ENCODE peak calls at places on chromosome 3, in eight cellular contexts. N is endothelial cell; F is stimulated activated CD4-positive, alpha-beta T cell treated with anti-CD3 and anti-CD28 coated beads, Interleukin-12 subunit alpha, Interleukin-12 subunit beta, amount 100 ng/mL, for 4 hours; K is activated CD4-positive, alpha-beta T cell treated with anti-CD3 and anti-CD28 coated beads, Interleukin-2, amount 10 ng/mL, durations not matched to agents 7 days and 5 days; W is head of caudate nucleus; C is T-helper 9 cell; S is CD8-positive, alpha-beta T cell; G is NCI-H1105 treated with DMSO at 0.1 percent for 48 hours. R is an unnamed sample.

GRCh38 chr3:136751259-136752045 is 726 bp downstream of the STAG1 start:
- DNase-seq in F (peak; percentile 60), K (peak; percentile 68), G (peak; percentile 92), C (peak; percentile 62), W (peak; percentile 74), N (peak; percentile 69), S (peak; percentile 38), R (no peak)

GRCh38 chr3:195160908-195161434 is 110.0 kb downstream of the XXYLT1 start:
- DNase-seq in G (no peak), C (no peak), N (no peak), F (no peak), S (no peak), K (no peak), W (no peak), R (no peak)

GRCh38 chr3:53230789-53231188 is 25.0 kb downstream of the TKT start:
- DNase-seq in S (no peak), G (no peak), F (no peak), N (no peak), K (no peak), W (no peak), C (no peak), R (no peak)

GRCh38 chr3:119643528-119643927 is 16.9 kb downstream of the POPDC2 start:
- DNase-seq in C (no peak), S (no peak), F (no peak), W (no peak), K (no peak), N (no peak), G (no peak), R (no peak)

GRCh38 chr3:115975353-115975752 is 352.0 kb downstream of the GAP43 start:
- DNase-seq in W (no peak), F (no peak), S (no peak), K (no peak), C (no peak), G (peak; percentile 52), N (no peak), R (no peak)

GRCh38 chr3:42224658-42225421 is 41.1 kb downstream of the CCK start:
- DNase-seq in C (no peak), G (no peak), S (no peak), K (no peak), F (no peak), N (no peak), W (no peak), R (no peak)

GRCh38 chr3:127711021-127711420 is 38.3 kb downstream of the ABTB1 start:
- DNase-seq in F (no peak), C (no peak), S (no peak), N (no peak), W (no peak), G (no peak), K (no peak), R (no peak)

GRCh38 chr3:4834403-4834866 is 144.8 kb upstream of the BHLHE40 start:
- DNase-seq in N (no peak), S (peak; percentile 47), F (peak; percentile 46), G (no peak), W (no peak), K (peak; percentile 78), C (peak; percentile 56), R (peak; percentile 32)

GRCh38 chr3:116253511-116253910 is 191.8 kb downstream of the LSAMP start:
- DNase-seq in G (no peak), C (no peak), F (no peak), W (no peak), S (no peak), N (no peak), K (no peak), R (no peak)

GRCh38 chr3:100113728-100114412 is 431 bp downstream of the FILIP1L start:
- DNase-seq in W (no peak), N (no peak), G (no peak), S (no peak), F (no peak), K (no peak), C (no peak), R (no peak)

GRCh38 chr3:185770071-185770470 is 54.8 kb downstream of the IGF2BP2 start:
- DNase-seq in W (no peak), S (no peak), N (no peak), C (no peak), F (no peak), G (no peak), K (no peak), R (no peak)

GRCh38 chr3:8888296-8888915 is 74.9 kb downstream of the RAD18 start:
- DNase-seq in W (no peak), F (no peak), N (no peak), C (no peak), K (no peak), G (no peak), S (no peak), R (no peak)

GRCh38 chr3:112097378-112097777 is 11.2 kb downstream of the C3orf52 start:
- DNase-seq in C (no peak), N (no peak), W (no peak), F (no peak), S (no peak), G (peak; percentile 64), K (no peak), R (no peak)

GRCh38 chr3:184560992-184561328 is 625 bp upstream of the EPHB3 start:
- DNase-seq in K (no peak), C (no peak), N (no peak), W (no peak), G (no peak), F (no peak), S (no peak), R (no peak)

GRCh38 chr3:11001020-11001657 is 8.6 kb downstream of the SLC6A1 start:
- DNase-seq in F (no peak), S (no peak), W (peak; percentile 60), G (no peak), K (no peak), C (no peak), N (no peak), R (no peak)

GRCh38 chr3:127113571-127113891 is 79.4 kb upstream of the PRR23E start:
- DNase-seq in W (no peak), N (no peak), G (no peak), K (no peak), F (no peak), S (no peak), C (no peak), R (no peak)

GRCh38 chr3:9420850-9421549 is 23.6 kb downstream of the SETD5 start:
- DNase-seq in S (no peak), G (no peak), N (no peak), W (no peak), K (no peak), F (no peak), C (no peak), R (no peak)

GRCh38 chr3:110094002-110094401 is 756.7 kb upstream of the DPPA4 start:
- DNase-seq in K (no peak), S (no peak), G (no peak), C (no peak), F (no peak), N (no peak), W (no peak), R (no peak)

GRCh38 chr3:99875925-99876781 is 58.5 kb downstream of the CMSS1 start:
- DNase-seq in N (peak; percentile 84), F (peak; percentile 54), W (peak; percentile 56), C (peak; percentile 54), K (peak; percentile 64), S (peak; percentile 40), G (peak; percentile 79), R (peak; percentile 63)

GRCh38 chr3:104040896-104041295 is 1325.8 kb upstream of the ALCAM start:
- DNase-seq in W (no peak), N (no peak), S (no peak), F (no peak), G (no peak), K (no peak), C (no peak), R (no peak)

GRCh38 chr3:15638193-15638890 is 36.8 kb downstream of the BTD start:
- DNase-seq in G (no peak), C (no peak), K (no peak), N (no peak), W (no peak), F (no peak), S (no peak), R (no peak)

GRCh38 chr3:153210660-153211059 is 48.6 kb downstream of the RAP2B start:
- DNase-seq in C (no peak), S (no peak), K (no peak), N (no peak), W (no peak), G (no peak), F (no peak), R (no peak)

GRCh38 chr3:72665701-72666443 is 182.4 kb downstream of the SHQ1 start:
- DNase-seq in G (no peak), N (peak; percentile 49), K (peak; percentile 67), C (peak; percentile 43), W (peak; percentile 44), F (peak; percentile 53), S (peak; percentile 22), R (no peak)

GRCh38 chr3:170753421-170754344 is 116.3 kb downstream of the RPL22L1 start:
- DNase-seq in C (no peak), W (no peak), G (no peak), S (no peak), F (no peak), N (no peak), K (no peak), R (no peak)

GRCh38 chr3:177545964-177546363 is 348.7 kb upstream of the TBL1XR1 start:
- DNase-seq in C (no peak), N (no peak), S (no peak), F (no peak), W (no peak), K (no peak), G (no peak), R (no peak)

GRCh38 chr3:156582784-156583183 is 27.9 kb upstream of the SSR3 start:
- DNase-seq in N (no peak), S (no peak), W (no peak), C (no peak), F (no peak), K (no peak), G (no peak), R (no peak)

GRCh38 chr3:45936261-45936660 is 7.0 kb upstream of the CXCR6 start:
- DNase-seq in F (no peak), G (no peak), S (no peak), K (no peak), N (no peak), W (no peak), C (no peak), R (no peak)

GRCh38 chr3:52532517-52532837 is 1.2 kb downstream of the NT5DC2 start:
- DNase-seq in F (no peak), C (no peak), K (no peak), N (peak; percentile 18), G (no peak), W (no peak), S (no peak), R (no peak)

GRCh38 chr3:52891615-52892081 is 5.7 kb downstream of the STIMATE start:
- DNase-seq in N (no peak), C (no peak), W (no peak), F (no peak), K (no peak), G (no peak), S (no peak), R (no peak)